ENCODE peak calls at places on chromosomes 11 and 22, in six cellular contexts. Y, P, Z, M, L and N are unnamed samples.

GRCh38 chr11:350723-351255 is 18.5 kb upstream of the B4GALNT4 start:
- DNase-seq in Y (no peak), P (peak; percentile 55), Z (peak; percentile 69), M (no peak), L (no peak), N (no peak)

GRCh38 chr11:27193434-27194225 is 153.0 kb downstream of the BBOX1 start:
- DNase-seq in Y (no peak), P (no peak), Z (no peak), M (no peak), L (no peak), N (peak; percentile 24)

GRCh38 chr11:2299773-2300172 is 1.9 kb downstream of the C11orf21 start:
- DNase-seq in Y (no peak), P (no peak), Z (no peak), M (no peak), L (no peak), N (peak; percentile 57)

GRCh38 chr11:130899106-130899505 is 17.2 kb downstream of the SNX19 start:
- DNase-seq in Y (no peak), P (no peak), Z (no peak), M (no peak), L (no peak), N (no peak)

GRCh38 chr11:19076744-19077589 is 16.4 kb upstream of the MRGPRX2 start:
- DNase-seq in Y (peak; percentile 75), P (peak; percentile 75), Z (no peak), M (peak; percentile 39), L (peak; percentile 62), N (peak; percentile 92)

GRCh38 chr22:19807914-19808872 is 46.5 kb downstream of the GNB1L start:
- DNase-seq in Y (no peak), P (no peak), Z (peak; percentile 79), M (no peak), L (no peak), N (no peak)

GRCh38 chr22:37195921-37196320 is 7.9 kb upstream of the C1QTNF6 start:
- DNase-seq in Y (peak; percentile 30), P (peak; percentile 79), Z (peak; percentile 34), M (no peak), L (no peak), N (no peak)

GRCh38 chr22:48451891-48452290 is 1375.8 kb downstream of the BRD1 start:
- DNase-seq in Y (no peak), P (no peak), Z (no peak), M (no peak), L (no peak), N (no peak)

GRCh38 chr11:132631956-132632355 is 900.3 kb downstream of the OPCML start:
- DNase-seq in Y (no peak), P (no peak), Z (no peak), M (no peak), L (no peak), N (peak; percentile 29)

GRCh38 chr11:77589181-77589520 is 602 bp upstream of the AQP11 start:
- DNase-seq in Y (no peak), P (no peak), Z (no peak), M (no peak), L (no peak), N (no peak)
- H3K4me1 ChIP-seq in Y (peaks cover 10% of the 10 kb centered on the region), P (peaks cover 8% of the 10 kb centered on the region), Z (peaks cover 15% of the 10 kb centered on the region), M (peaks cover 7% of the 10 kb centered on the region), L (peaks cover 2% of the 10 kb centered on the region), N (peaks cover 11% of the 10 kb centered on the region)

DNA sequence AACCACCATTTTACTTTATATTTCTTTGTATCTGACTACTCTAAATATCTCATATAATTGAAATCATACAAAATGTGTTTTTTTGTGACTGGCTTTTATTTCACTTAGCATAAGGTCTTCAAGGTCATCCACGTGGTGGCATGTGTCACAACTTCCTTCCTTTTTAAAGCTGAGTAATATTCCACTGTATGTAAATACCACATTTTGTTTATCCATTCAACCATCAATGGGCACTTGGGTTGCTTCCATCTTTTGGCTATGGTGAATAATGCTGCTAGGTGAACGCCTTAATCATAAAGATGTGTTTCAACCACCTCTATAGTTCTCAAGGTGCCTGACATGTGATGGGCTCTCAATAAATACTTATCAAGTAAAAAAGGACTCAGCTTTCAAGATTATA is 15.5 kb downstream of the RAB30 start:
- DNase-seq in Y (peak; percentile 65), P (no peak), Z (no peak), M (no peak), L (no peak), N (no peak)
- H3K4me1 ChIP-seq in Y (peaks cover 47% of the 10 kb centered on the region), P (peaks cover 50% of the 10 kb centered on the region), Z (peaks cover 37% of the 10 kb centered on the region), M (peaks cover 18% of the 10 kb centered on the region), L (peaks cover 19% of the 10 kb centered on the region), N (peaks cover 42% of the 10 kb centered on the region)

GRCh38 chr22:30304495-30305244 is 15.4 kb upstream of the CASTOR1 start:
- DNase-seq in Y (peak; percentile 36), P (peak; percentile 62), Z (no peak), M (no peak), L (no peak), N (no peak)
- H3K4me1 ChIP-seq in Y (peaks cover 36% of the 10 kb centered on the region), P (peaks cover 96% of the 10 kb centered on the region), Z (peaks cover 93% of the 10 kb centered on the region), M (peaks cover 9% of the 10 kb centered on the region), L (peaks cover 56% of the 10 kb centered on the region), N (peaks cover 95% of the 10 kb centered on the region)

DNA sequence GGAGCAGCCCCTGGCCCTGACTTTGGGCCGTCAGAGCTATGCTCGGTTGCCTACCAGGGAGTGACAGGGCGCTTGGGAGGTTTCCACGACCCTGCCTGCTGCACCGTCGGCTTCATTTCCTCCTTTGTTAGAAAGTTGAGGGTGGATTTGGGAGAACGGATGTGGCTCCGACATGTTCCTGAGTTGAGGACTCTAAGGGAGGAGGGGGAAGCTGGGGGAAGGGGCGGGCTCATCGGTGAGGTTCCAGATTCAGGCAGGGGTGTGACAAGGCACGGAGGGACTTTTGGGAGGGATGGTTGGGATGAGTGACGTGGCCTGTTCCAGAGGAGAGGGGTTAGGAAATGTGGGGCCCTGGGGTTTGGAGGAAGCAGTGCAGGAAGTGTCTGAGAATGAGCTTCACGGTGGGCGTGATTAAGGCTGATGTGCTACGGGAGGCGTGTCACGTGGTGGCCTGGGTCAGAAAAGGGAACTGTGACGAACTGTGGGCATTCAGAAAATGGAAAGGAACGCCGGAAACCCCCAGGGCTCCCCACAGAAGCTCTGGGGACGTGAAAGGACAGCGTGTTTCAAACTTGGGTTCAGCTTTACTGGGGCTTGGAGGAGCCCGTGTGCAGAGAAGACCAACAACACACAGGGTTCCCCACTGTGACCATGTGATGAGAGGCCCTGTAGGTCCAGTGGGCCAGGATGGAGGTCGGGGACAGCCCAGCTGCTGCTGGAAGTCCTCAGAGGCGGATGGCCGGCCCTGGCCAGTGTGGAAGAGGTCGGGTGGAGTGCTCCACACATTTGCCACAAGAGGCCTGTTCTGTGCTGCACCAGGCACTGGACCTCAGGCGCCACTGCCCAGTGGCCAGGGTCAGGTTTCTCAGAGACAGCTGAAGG is 2.8 kb downstream of the PARVB start:
- DNase-seq in Y (peak; percentile 88), P (no peak), Z (peak; percentile 90), M (no peak), L (peak; percentile 75), N (peak; percentile 96)
- H3K4me1 ChIP-seq in Y (peaks cover 66% of the 10 kb centered on the region), P (peaks cover 5% of the 10 kb centered on the region), Z (peaks cover 36% of the 10 kb centered on the region), M (peaks cover 31% of the 10 kb centered on the region), L (peaks cover 19% of the 10 kb centered on the region), N (peaks cover 66% of the 10 kb centered on the region)

DNA sequence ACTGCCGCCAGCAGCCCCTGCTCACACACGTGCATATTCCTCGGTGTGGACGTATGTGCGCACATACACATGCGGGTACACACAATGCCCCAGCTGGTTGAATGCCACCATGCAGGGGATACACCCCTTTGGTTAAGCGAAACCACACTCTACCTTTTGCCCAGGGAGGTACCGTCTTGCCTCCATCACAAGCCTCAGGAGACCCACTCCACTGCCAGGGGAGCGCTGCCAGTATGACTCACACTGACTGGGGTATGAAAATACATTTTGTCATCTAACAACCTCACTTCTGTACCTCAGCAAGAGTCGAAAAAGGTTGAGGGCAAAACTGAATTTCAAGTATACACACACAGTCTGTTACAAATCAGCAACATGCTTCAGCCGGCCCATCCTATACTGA is 39.4 kb downstream of the TMEM45B start:
- DNase-seq in Y (no peak), P (no peak), Z (no peak), M (no peak), L (no peak), N (no peak)
- H3K4me1 ChIP-seq in Y (no peaks in the 10 kb centered on the region), P (peaks cover 64% of the 10 kb centered on the region), Z (peaks cover 27% of the 10 kb centered on the region), M (peaks cover 15% of the 10 kb centered on the region), L (peaks cover 9% of the 10 kb centered on the region), N (peaks cover 8% of the 10 kb centered on the region)

GRCh38 chr22:50305393-50305657 is 2.1 kb downstream of the PLXNB2 start:
- DNase-seq in Y (no peak), P (no peak), Z (no peak), M (no peak), L (no peak), N (no peak)

GRCh38 chr22:50303848-50304527 is 3.5 kb downstream of the PLXNB2 start:
- DNase-seq in Y (no peak), P (peak; percentile 95), Z (no peak), M (peak; percentile 58), L (peak; percentile 67), N (no peak)

GRCh38 chr22:50303515-50303847 is 4.0 kb downstream of the PLXNB2 start:
- DNase-seq in Y (no peak), P (no peak), Z (no peak), M (no peak), L (no peak), N (no peak)

GRCh38 chr22:50305658-50306566 is 1.5 kb downstream of the PLXNB2 start:
- DNase-seq in Y (peak; percentile 83), P (peak; percentile 93), Z (peak; percentile 91), M (peak; percentile 85), L (peak; percentile 93), N (peak; percentile 93)

DNA sequence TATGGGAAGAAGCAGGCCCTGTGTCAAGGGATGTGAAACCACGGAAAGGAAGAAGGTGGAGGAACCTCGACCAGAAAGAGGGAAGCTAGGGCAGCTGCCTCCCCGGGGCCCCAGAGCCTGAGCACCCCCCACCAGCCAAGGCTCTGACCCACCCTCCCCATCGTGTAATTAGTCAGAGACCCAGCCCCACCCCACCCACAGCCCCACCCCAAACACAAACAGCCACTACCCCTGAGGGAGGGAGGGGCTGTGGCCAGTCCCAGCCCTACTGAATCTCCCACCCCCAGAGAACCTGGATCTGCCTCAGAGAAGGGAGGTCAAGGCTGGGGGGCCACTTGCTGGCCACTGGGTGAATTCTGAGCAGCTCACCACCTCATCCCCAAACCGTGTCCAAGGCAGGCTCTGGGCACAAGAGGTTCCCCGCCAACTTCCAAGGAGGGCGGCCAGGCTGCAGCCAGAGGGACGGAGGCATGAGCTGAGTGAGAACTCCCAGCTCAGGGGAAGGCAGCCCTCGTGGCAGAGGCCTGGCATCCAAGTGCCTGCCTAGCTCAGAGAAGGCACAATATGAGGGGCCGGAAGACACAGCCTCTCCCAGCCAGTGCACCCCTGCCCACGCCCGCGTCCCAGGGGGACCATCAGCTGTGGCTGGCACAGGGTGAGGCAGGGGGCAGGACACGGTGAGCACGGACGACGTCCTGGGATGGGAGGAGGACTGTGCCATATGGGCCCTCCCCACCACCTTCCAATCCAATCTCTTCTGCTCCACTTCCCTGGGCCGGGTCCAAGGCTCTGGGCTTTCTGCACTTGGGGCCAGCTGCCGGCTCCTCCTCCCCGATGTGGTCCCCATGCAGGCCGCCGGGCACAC is 2.7 kb downstream of the PLXNB2 start:
- DNase-seq in Y (no peak), P (peak; percentile 66), Z (no peak), M (peak; percentile 45), L (no peak), N (no peak)
- H3K4me1 ChIP-seq in Y (peaks cover 33% of the 10 kb centered on the region), P (peaks cover 57% of the 10 kb centered on the region), Z (peaks cover 87% of the 10 kb centered on the region), M (peaks cover 71% of the 10 kb centered on the region), L (peaks cover 68% of the 10 kb centered on the region), N (peaks cover 92% of the 10 kb centered on the region)